ENCODE peak calls at places on chromosomes 4 and X, in seven cellular contexts. One of them, this sample, is unnamed.

GRCh38 chr4:158032733-158033415 is 140.0 kb downstream of the GASK1B start:
- DNase-seq in body of pancreas: no peak
- DNase-seq in GM12878: no peak
- DNase-seq in A549: no peak
- DNase-seq in GM23248: no peak
- DNase-seq in neuronal stem cell: no peak
- DNase-seq in fibroblast of lung: no peak
- DNase-seq in this sample: no peak

GRCh38 chr4:90121961-90122748 is 5.0 kb upstream of the CCSER1 start:
- DNase-seq in body of pancreas: no peak
- DNase-seq in GM23248: no peak
- DNase-seq in GM12878: no peak
- DNase-seq in neuronal stem cell: no peak
- DNase-seq in A549: no peak
- DNase-seq in fibroblast of lung: peak; percentile 77
- DNase-seq in this sample: no peak

GRCh38 chr4:37370052-37370451 is 125.5 kb downstream of the NWD2 start:
- DNase-seq in A549: no peak
- DNase-seq in neuronal stem cell: no peak
- DNase-seq in GM23248: no peak
- DNase-seq in GM12878: no peak
- DNase-seq in fibroblast of lung: no peak
- DNase-seq in body of pancreas: no peak
- DNase-seq in this sample: no peak

GRCh38 chr4:163591614-163592020 is 97.1 kb downstream of the TMA16 start:
- DNase-seq in GM23248: no peak
- DNase-seq in body of pancreas: no peak
- DNase-seq in fibroblast of lung: no peak
- DNase-seq in neuronal stem cell: no peak
- DNase-seq in A549: no peak
- DNase-seq in GM12878: peak; percentile 83
- DNase-seq in this sample: no peak

GRCh38 chrX:124435616-124436015 is 89.3 kb downstream of the SH2D1A start:
- DNase-seq in GM23248: no peak
- DNase-seq in body of pancreas: no peak
- DNase-seq in A549: no peak
- DNase-seq in fibroblast of lung: no peak
- DNase-seq in GM12878: no peak
- DNase-seq in neuronal stem cell: no peak
- DNase-seq in this sample: no peak

GRCh38 chrX:107465932-107466620 is 16.6 kb downstream of the FRMPD3 start:
- DNase-seq in fibroblast of lung: no peak
- DNase-seq in GM23248: no peak
- DNase-seq in A549: no peak
- DNase-seq in neuronal stem cell: no peak
- DNase-seq in body of pancreas: no peak
- DNase-seq in GM12878: peak; percentile 48
- DNase-seq in this sample: no peak

GRCh38 chrX:97685753-97686152 is 802.0 kb downstream of the RPA4 start:
- DNase-seq in GM12878: no peak
- DNase-seq in neuronal stem cell: no peak
- DNase-seq in A549: peak; percentile 39
- DNase-seq in body of pancreas: no peak
- DNase-seq in GM23248: peak; percentile 60
- DNase-seq in fibroblast of lung: peak; percentile 23
- DNase-seq in this sample: peak; percentile 52

GRCh38 chr4:153468587-153468986 is 2.4 kb downstream of the TMEM131L start:
- DNase-seq in fibroblast of lung: no peak
- DNase-seq in GM12878: peak; percentile 87
- DNase-seq in A549: no peak
- DNase-seq in body of pancreas: no peak
- DNase-seq in neuronal stem cell: no peak
- DNase-seq in GM23248: no peak
- DNase-seq in this sample: no peak

GRCh38 chr4:55002431-55002830 is 123.0 kb downstream of the KDR start:
- DNase-seq in A549: no peak
- DNase-seq in body of pancreas: no peak
- DNase-seq in GM23248: no peak
- DNase-seq in neuronal stem cell: no peak
- DNase-seq in fibroblast of lung: no peak
- DNase-seq in GM12878: no peak
- DNase-seq in this sample: no peak

GRCh38 chr4:57190651-57191481 is 80.7 kb upstream of the IGFBP7 start:
- DNase-seq in GM12878: no peak
- DNase-seq in GM23248: peak; percentile 26
- DNase-seq in neuronal stem cell: peak; percentile 47
- DNase-seq in fibroblast of lung: peak; percentile 35
- DNase-seq in body of pancreas: peak; percentile 15
- DNase-seq in A549: peak; percentile 49
- DNase-seq in this sample: peak; percentile 85

GRCh38 chrX:80749404-80749803 is 60.3 kb downstream of the BRWD3 start:
- DNase-seq in fibroblast of lung: no peak
- DNase-seq in A549: no peak
- DNase-seq in neuronal stem cell: no peak
- DNase-seq in GM12878: no peak
- DNase-seq in body of pancreas: no peak
- DNase-seq in GM23248: no peak
- DNase-seq in this sample: no peak

GRCh38 chrX:50100188-50100587 is 100.6 kb downstream of the AKAP4 start:
- DNase-seq in fibroblast of lung: no peak
- DNase-seq in A549: peak; percentile 5
- DNase-seq in body of pancreas: no peak
- DNase-seq in neuronal stem cell: no peak
- DNase-seq in GM23248: no peak
- DNase-seq in GM12878: no peak
- DNase-seq in this sample: peak; percentile 20

GRCh38 chr4:17578482-17578891 is 1.5 kb downstream of the LAP3 start:
- DNase-seq in fibroblast of lung: no peak
- DNase-seq in A549: no peak
- DNase-seq in GM12878: peak; percentile 34
- DNase-seq in neuronal stem cell: no peak
- DNase-seq in GM23248: no peak
- DNase-seq in body of pancreas: no peak
- DNase-seq in this sample: no peak

GRCh38 chrX:7316280-7316679 is 168.3 kb upstream of the PUDP start:
- DNase-seq in GM12878: no peak
- DNase-seq in neuronal stem cell: no peak
- DNase-seq in body of pancreas: no peak
- DNase-seq in GM23248: peak; percentile 41
- DNase-seq in A549: no peak
- DNase-seq in fibroblast of lung: peak; percentile 2
- DNase-seq in this sample: no peak

GRCh38 chr4:187608001-187608421 is 387.6 kb upstream of the ZFP42 start:
- DNase-seq in fibroblast of lung: peak; percentile 79
- DNase-seq in A549: no peak
- DNase-seq in body of pancreas: no peak
- DNase-seq in GM23248: peak; percentile 71
- DNase-seq in GM12878: no peak
- DNase-seq in neuronal stem cell: no peak
- DNase-seq in this sample: no peak

GRCh38 chrX:1205681-1206611 is 6.5 kb downstream of the CRLF2 start:
- DNase-seq in GM12878: no peak
- DNase-seq in body of pancreas: peak; percentile 14
- DNase-seq in fibroblast of lung: peak; percentile 80
- DNase-seq in A549: peak; percentile 99
- DNase-seq in neuronal stem cell: peak; percentile 93
- DNase-seq in GM23248: peak; percentile 60
- DNase-seq in this sample: peak; percentile 88

GRCh38 chr4:33482773-33483172 is 2761.5 kb downstream of the ARAP2 start:
- DNase-seq in GM23248: no peak
- DNase-seq in A549: no peak
- DNase-seq in GM12878: no peak
- DNase-seq in neuronal stem cell: no peak
- DNase-seq in body of pancreas: no peak
- DNase-seq in fibroblast of lung: no peak
- DNase-seq in this sample: no peak

GRCh38 chrX:140292961-140293360 is 211.9 kb downstream of the SOX3 start:
- DNase-seq in fibroblast of lung: no peak
- DNase-seq in neuronal stem cell: no peak
- DNase-seq in body of pancreas: no peak
- DNase-seq in A549: no peak
- DNase-seq in GM23248: no peak
- DNase-seq in GM12878: no peak
- DNase-seq in this sample: no peak

GRCh38 chr4:17550549-17550948 is 26.4 kb upstream of the LAP3 start:
- DNase-seq in body of pancreas: no peak
- DNase-seq in neuronal stem cell: no peak
- DNase-seq in fibroblast of lung: no peak
- DNase-seq in A549: no peak
- DNase-seq in GM12878: no peak
- DNase-seq in GM23248: no peak
- DNase-seq in this sample: no peak

GRCh38 chr4:76447326-76447954 is 12.4 kb downstream of the SHROOM3 start:
- DNase-seq in A549: no peak
- DNase-seq in fibroblast of lung: peak; percentile 90
- DNase-seq in GM12878: no peak
- DNase-seq in GM23248: peak; percentile 26
- DNase-seq in body of pancreas: no peak
- DNase-seq in neuronal stem cell: no peak
- DNase-seq in this sample: no peak

GRCh38 chrX:102745513-102746133 is 25.1 kb downstream of the GPRASP3 start:
- DNase-seq in fibroblast of lung: no peak
- DNase-seq in neuronal stem cell: peak; percentile 48
- DNase-seq in GM23248: peak; percentile 21
- DNase-seq in A549: no peak
- DNase-seq in body of pancreas: no peak
- DNase-seq in GM12878: no peak
- DNase-seq in this sample: no peak

DNA sequence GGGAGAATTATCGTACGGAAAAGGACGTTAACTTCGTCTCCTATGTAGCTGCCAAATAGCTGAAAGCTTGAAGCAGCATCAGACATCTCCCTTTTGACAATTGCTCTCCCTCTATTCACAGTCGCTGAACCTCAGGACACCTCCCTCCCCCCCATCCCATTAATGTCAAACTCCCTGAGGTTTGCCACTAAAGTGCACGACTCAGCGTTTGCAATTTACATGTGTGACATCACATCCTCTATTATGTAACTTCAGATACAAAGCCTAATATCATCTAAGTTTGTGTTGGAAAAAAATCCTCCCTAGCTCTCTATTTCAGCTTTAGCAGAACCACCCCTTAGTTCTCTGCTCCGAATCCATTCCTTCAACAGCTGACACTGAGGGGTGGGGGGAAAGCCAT is 5.5 kb upstream of the NR3C2 start:
- DNase-seq in GM23248: peak; percentile 42
- DNase-seq in A549: no peak
- DNase-seq in neuronal stem cell: no peak
- DNase-seq in GM12878: no peak
- DNase-seq in fibroblast of lung: no peak
- DNase-seq in body of pancreas: no peak
- DNase-seq in this sample: no peak
- H3K4me3 ChIP-seq in GM23248: no peak overlapping the region
- H3K4me3 ChIP-seq in A549: no peak overlapping the region
- H3K4me3 ChIP-seq in neuronal stem cell: no peak overlapping the region
- H3K4me3 ChIP-seq in GM12878: no peak overlapping the region
- H3K4me3 ChIP-seq in fibroblast of lung: peak overlapping the region; percentile 34
- H3K4me3 ChIP-seq in body of pancreas: no peak overlapping the region
- H3K4me3 ChIP-seq in this sample: no peak overlapping the region

DNA sequence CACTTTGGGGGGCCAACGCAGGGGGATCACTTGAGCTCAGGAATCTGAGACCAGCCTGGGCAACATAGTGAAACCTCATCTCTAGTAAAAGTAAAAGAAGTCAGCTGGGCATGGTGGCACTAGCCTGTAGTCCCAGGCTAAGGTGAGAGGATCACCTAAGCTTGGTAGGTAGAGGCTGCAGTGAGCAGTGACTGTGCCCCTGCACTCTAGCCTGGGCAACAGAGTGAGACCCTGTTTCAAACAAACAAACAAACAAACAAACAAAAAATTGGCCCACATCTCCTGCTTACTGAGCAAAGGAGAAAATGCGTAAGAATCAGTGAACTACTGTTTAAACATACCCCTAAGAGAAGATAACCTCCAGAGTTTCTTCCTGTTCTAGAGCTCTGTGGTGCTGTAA is 85.3 kb downstream of the FRYL start:
- DNase-seq in GM12878: no peak
- DNase-seq in GM23248: no peak
- DNase-seq in neuronal stem cell: no peak
- DNase-seq in body of pancreas: no peak
- DNase-seq in fibroblast of lung: no peak
- DNase-seq in A549: no peak
- DNase-seq in this sample: no peak
- H3K4me1 ChIP-seq in GM12878: no peaks in the 10 kb centered on the region
- H3K4me1 ChIP-seq in GM23248: peaks cover 41% of the 10 kb centered on the region
- H3K4me1 ChIP-seq in neuronal stem cell: peaks cover 9% of the 10 kb centered on the region
- H3K4me1 ChIP-seq in body of pancreas: peaks cover 28% of the 10 kb centered on the region
- H3K4me1 ChIP-seq in fibroblast of lung: peaks cover 15% of the 10 kb centered on the region
- H3K4me1 ChIP-seq in A549: peaks cover 24% of the 10 kb centered on the region
- H3K4me1 ChIP-seq in this sample: peaks cover 35% of the 10 kb centered on the region

DNA sequence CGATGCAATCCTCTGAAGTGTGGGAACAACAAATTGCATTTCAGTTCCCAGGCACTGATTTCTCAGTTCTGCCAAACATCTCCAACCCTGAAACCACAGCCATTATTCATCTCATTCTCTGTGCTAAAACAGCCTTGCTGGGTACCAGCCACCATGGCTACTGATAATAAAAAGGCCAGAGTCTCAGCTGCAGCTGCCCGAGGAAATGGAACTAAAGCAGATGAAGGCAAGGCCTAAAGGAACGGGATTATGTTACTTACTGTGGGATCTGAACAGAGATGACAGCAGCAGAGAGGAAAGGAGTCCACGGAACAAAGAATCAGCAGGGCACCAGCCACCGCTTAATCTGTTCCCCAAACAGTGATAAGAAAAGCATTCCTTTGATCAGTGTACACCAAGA is 155.7 kb downstream of the PAPSS1 start:
- DNase-seq in fibroblast of lung: peak; percentile 71
- DNase-seq in body of pancreas: no peak
- DNase-seq in GM23248: peak; percentile 29
- DNase-seq in A549: no peak
- DNase-seq in GM12878: no peak
- DNase-seq in neuronal stem cell: peak; percentile 56
- DNase-seq in this sample: no peak
- H3K9me3 ChIP-seq in fibroblast of lung: no peaks in the 10 kb centered on the region
- H3K9me3 ChIP-seq in body of pancreas: no peaks in the 10 kb centered on the region
- H3K9me3 ChIP-seq in GM23248: peaks cover 9% of the 10 kb centered on the region
- H3K9me3 ChIP-seq in A549: no peaks in the 10 kb centered on the region
- H3K9me3 ChIP-seq in GM12878: no peaks in the 10 kb centered on the region
- H3K9me3 ChIP-seq in neuronal stem cell: no peaks in the 10 kb centered on the region
- H3K9me3 ChIP-seq in this sample: peaks cover 2% of the 10 kb centered on the region

DNA sequence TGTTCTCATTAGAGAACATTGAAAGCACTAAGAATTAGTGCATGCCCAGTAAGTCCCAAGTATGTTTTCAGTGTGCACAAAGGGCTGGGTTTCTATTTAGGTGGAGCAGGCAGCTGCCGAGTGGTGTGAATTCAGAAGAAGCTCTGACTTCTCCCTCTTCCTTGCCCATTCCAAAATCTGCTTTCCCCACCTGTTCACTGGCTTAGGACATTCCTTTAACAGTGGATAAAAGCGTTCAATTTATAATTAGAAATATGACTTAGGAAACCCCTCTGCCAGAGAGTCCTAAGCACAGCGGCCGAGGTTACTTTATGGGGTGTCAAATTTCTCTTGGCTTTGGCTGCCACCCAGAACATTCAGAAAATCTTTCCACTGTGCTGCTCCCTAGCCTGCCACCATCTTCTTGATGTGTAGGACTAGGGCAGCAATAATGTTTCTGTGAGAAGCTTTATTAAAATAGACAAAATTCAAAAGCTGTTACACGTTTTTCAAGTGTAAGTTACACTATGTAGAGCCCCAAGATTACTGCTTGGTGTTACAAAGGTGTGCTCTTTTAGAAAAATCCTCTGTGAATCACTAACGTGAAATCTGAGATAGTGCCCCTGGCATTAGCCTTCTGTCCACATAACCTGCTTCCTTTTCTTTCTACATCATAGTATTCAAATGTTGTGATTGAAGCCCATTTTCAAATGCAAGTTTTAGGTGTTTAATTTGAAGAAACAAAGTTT is 191.6 kb upstream of the ANKRD50 start:
- DNase-seq in GM12878: no peak
- DNase-seq in neuronal stem cell: no peak
- DNase-seq in A549: peak; percentile 5
- DNase-seq in fibroblast of lung: peak; percentile 76
- DNase-seq in GM23248: peak; percentile 66
- DNase-seq in body of pancreas: peak; percentile 66
- DNase-seq in this sample: peak; percentile 58
- H3K4me3 ChIP-seq in GM12878: no peak overlapping the region
- H3K4me3 ChIP-seq in neuronal stem cell: no peak overlapping the region
- H3K4me3 ChIP-seq in A549: no peak overlapping the region
- H3K4me3 ChIP-seq in fibroblast of lung: peak overlapping the region; percentile 18
- H3K4me3 ChIP-seq in GM23248: peak overlapping the region; percentile 52
- H3K4me3 ChIP-seq in body of pancreas: no peak overlapping the region
- H3K4me3 ChIP-seq in this sample: no peak overlapping the region

This sample was measured in HAP-1.